ENCODE peak calls at places on chromosomes 6 and 20, in ten cellular contexts. X is cardiac muscle cell; G is stimulated activated CD4-positive, alpha-beta T cell treated with anti-CD3 and anti-CD28 coated beads, Interleukin-2, amount 100 ng/mL, for 48 hours; N is CD8-positive, alpha-beta memory T cell; Q is LoVo; P is activated T-helper 2 cell treated with anti-CD3 and anti-CD28 coated beads, Interferon-gamma antibody, Interleukin-2, Interleukin-4, amounts not matched to agents 10 μg/mL and 5 μg/mL and 100 μg/mL, durations not matched to agents 14 hours and 24 hours and 36 hours; O is activated naive CD8-positive, alpha-beta T cell treated with anti-CD3 and anti-CD28 coated beads, Interleukin-2, amount 50 U/mL, for 24 hours; U is right lobe of liver; W is NCI-H1105; R is activated gamma-delta T cell treated with Interleukin-2 at 50 U/mL for 16 hours. I is an unnamed sample.
A peak's percentile ranks its signal among the peaks of the same experiment; 100 is the strongest.

GRCh38 chr6:16754864-16755263 is 6.4 kb downstream of the ATXN1 start:
- DNase-seq in X (no peak), G (no peak), N (no peak), Q (peak; percentile 59), P (no peak), O (no peak), U (no peak), W (no peak), R (no peak), I (no peak)

GRCh38 chr6:32941412-32941784 is 570 bp upstream of the HLA-DMB start:
- DNase-seq in X (no peak), G (peak; percentile 27), N (peak; percentile 70), Q (no peak), P (peak; percentile 36), O (peak; percentile 55), U (no peak), W (no peak), R (peak; percentile 57), I (peak; percentile 28)

GRCh38 chr6:151148111-151148510 is 91.7 kb upstream of the AKAP12 start:
- DNase-seq in X (no peak), G (no peak), N (no peak), Q (no peak), P (no peak), O (no peak), U (no peak), W (no peak), R (no peak), I (no peak)

GRCh38 chr6:170111816-170112582 is 178.9 kb downstream of the DLL1 start:
- DNase-seq in X (no peak), G (no peak), N (no peak), Q (no peak), P (no peak), O (no peak), U (peak; percentile 39), W (no peak), R (peak; percentile 2), I (no peak)

GRCh38 chr6:795046-795445 is 102.1 kb upstream of the EXOC2 start:
- DNase-seq in X (no peak), G (no peak), N (no peak), Q (no peak), P (no peak), O (no peak), U (no peak), W (no peak), R (no peak), I (no peak)

GRCh38 chr20:58598271-58599015 is 52.6 kb upstream of the STX16 start:
- DNase-seq in X (peak; percentile 86), G (no peak), N (no peak), Q (no peak), P (no peak), O (no peak), U (no peak), W (no peak), R (no peak), I (no peak)

GRCh38 chr6:61809004-61809595 is 476.9 kb downstream of the KHDRBS2 start:
- DNase-seq in X (peak; percentile 4), G (no peak), N (no peak), Q (peak; percentile 25), P (no peak), O (no peak), U (no peak), W (peak; percentile 31), R (no peak), I (no peak)

GRCh38 chr6:54981647-54982046 is 135.1 kb downstream of the FAM83B start:
- DNase-seq in X (no peak), G (no peak), N (no peak), Q (no peak), P (no peak), O (no peak), U (no peak), W (no peak), R (no peak), I (no peak)

GRCh38 chr20:9503530-9504251 is 10.7 kb upstream of the LAMP5 start:
- DNase-seq in X (peak; percentile 5), G (no peak), N (no peak), Q (no peak), P (no peak), O (no peak), U (no peak), W (no peak), R (no peak), I (no peak)

GRCh38 chr6:158460602-158461092 is 99.2 kb upstream of the TMEM181 start:
- DNase-seq in X (peak; percentile 33), G (no peak), N (no peak), Q (peak; percentile 23), P (no peak), O (no peak), U (no peak), W (no peak), R (no peak), I (no peak)

GRCh38 chr6:33344771-33345697 is 27.5 kb upstream of the ZBTB22 start:
- DNase-seq in X (peak; percentile 84), G (peak; percentile 45), N (peak; percentile 87), Q (peak; percentile 91), P (peak; percentile 62), O (peak; percentile 46), U (peak; percentile 55), W (peak; percentile 75), R (peak; percentile 68), I (peak; percentile 58)

GRCh38 chr20:62952373-62953166 is at the start of gene SLC17A9:
- DNase-seq in X (peak; percentile 38), G (peak; percentile 41), N (peak; percentile 47), Q (peak; percentile 61), P (peak; percentile 41), O (peak; percentile 84), U (peak; percentile 97), W (no peak), R (peak; percentile 47), I (peak; percentile 31)

GRCh38 chr20:22584630-22584921 is 204 bp upstream of the FOXA2 start:
- DNase-seq in X (no peak), G (no peak), N (no peak), Q (peak; percentile 87), P (no peak), O (no peak), U (peak; percentile 92), W (peak; percentile 42), R (no peak), I (no peak)

GRCh38 chr6:108699290-108700041 is 138.7 kb downstream of the FOXO3 start:
- DNase-seq in X (peak; percentile 76), G (no peak), N (no peak), Q (no peak), P (no peak), O (no peak), U (no peak), W (peak; percentile 49), R (no peak), I (no peak)

GRCh38 chr6:166626177-166627038 is 643 bp downstream of the RPS6KA2 start:
- DNase-seq in X (peak; percentile 58), G (peak; percentile 22), N (peak; percentile 17), Q (no peak), P (peak; percentile 14), O (peak; percentile 23), U (peak; percentile 67), W (peak; percentile 83), R (peak; percentile 21), I (peak; percentile 22)

GRCh38 chr6:53938810-53939209 is 144.0 kb downstream of the LRRC1 start:
- DNase-seq in X (peak; percentile 21), G (no peak), N (no peak), Q (no peak), P (no peak), O (no peak), U (no peak), W (no peak), R (no peak), I (no peak)

GRCh38 chr6:16228709-16229665 is 9.4 kb upstream of the GMPR start:
- DNase-seq in X (no peak), G (no peak), N (no peak), Q (no peak), P (no peak), O (no peak), U (no peak), W (no peak), R (no peak), I (no peak)

GRCh38 chr6:51866001-51866400 is 221.4 kb downstream of the PKHD1 start:
- DNase-seq in X (no peak), G (no peak), N (no peak), Q (no peak), P (no peak), O (no peak), U (no peak), W (no peak), R (no peak), I (no peak)

GRCh38 chr6:67501738-67502137 is 1133.3 kb upstream of the ADGRB3 start:
- DNase-seq in X (peak; percentile 10), G (no peak), N (no peak), Q (no peak), P (no peak), O (no peak), U (no peak), W (no peak), R (no peak), I (no peak)

GRCh38 chr20:5863040-5863811 is 87.1 kb downstream of the TRMT6 start:
- DNase-seq in X (peak; percentile 89), G (no peak), N (no peak), Q (no peak), P (no peak), O (no peak), U (no peak), W (no peak), R (no peak), I (no peak)

I was measured in effector CD4-positive, alpha-beta T cell.